ENCODE peak calls at places on chromosomes 3 and 15, in five cellular contexts. J, P, S, N and U are unnamed samples.

GRCh38 chr3:45664558-45664957 is 24.6 kb upstream of the SACM1L start:
- DNase-seq in S (no peak), P (no peak), N (peak), J (no peak), U (peak)

GRCh38 chr3:24305795-24306467 is 188.7 kb downstream of the THRB start:
- DNase-seq in J (peak), N (no peak), S (peak), P (no peak), U (no peak)

GRCh38 chr15:33330931-33331330 is 20.2 kb downstream of the RYR3 start:
- DNase-seq in S (no peak), J (no peak), N (no peak), P (no peak), U (no peak)

GRCh38 chr3:71135373-71136088 is 448.0 kb downstream of the FOXP1 start:
- DNase-seq in N (peak), J (no peak), S (no peak), P (no peak), U (no peak)

GRCh38 chr15:90991587-90992285 is 2.6 kb downstream of the PRC1 start:
- DNase-seq in J (no peak), P (no peak), S (no peak), N (no peak), U (no peak)

GRCh38 chr3:42117175-42118008 is 26.2 kb downstream of the TRAK1 start:
- DNase-seq in S (no peak), N (no peak), P (peak), J (peak), U (peak)

GRCh38 chr3:51371943-51372557 is 13.0 kb upstream of the MANF start:
- DNase-seq in S (peak), P (peak), J (peak), N (peak), U (peak)

GRCh38 chr3:192259661-192260060 is 467.7 kb downstream of the FGF12 start:
- DNase-seq in J (peak), S (no peak), P (no peak), N (no peak), U (no peak)

GRCh38 chr3:171640520-171641412 is 169.5 kb downstream of the PLD1 start:
- DNase-seq in S (no peak), N (peak), P (no peak), J (peak), U (no peak)

GRCh38 chr3:70829101-70829500 is 516.7 kb upstream of the MDFIC2 start:
- DNase-seq in N (no peak), S (no peak), P (no peak), J (peak), U (no peak)

GRCh38 chr3:149660462-149660861 is 2.6 kb upstream of the WWTR1 start:
- DNase-seq in P (no peak), N (no peak), S (no peak), J (no peak), U (no peak)

GRCh38 chr3:37074178-37074577 is 80.9 kb downstream of the MLH1 start:
- DNase-seq in J (peak), S (no peak), P (no peak), N (no peak), U (no peak)

GRCh38 chr3:10837849-10838248 is 21.8 kb downstream of the SLC6A11 start:
- DNase-seq in P (no peak), S (no peak), N (no peak), J (no peak), U (no peak)

GRCh38 chr15:45734244-45734643 is 99.4 kb downstream of the SQOR start:
- DNase-seq in P (peak), J (no peak), N (no peak), S (no peak), U (no peak)

GRCh38 chr15:57680021-57680420 is 26.5 kb upstream of the POLR2M start:
- DNase-seq in N (no peak), S (no peak), P (no peak), J (peak), U (no peak)

GRCh38 chr3:52039846-52040245 is 16.5 kb downstream of the DUSP7 start:
- DNase-seq in P (no peak), J (peak), S (no peak), N (peak), U (no peak)

GRCh38 chr3:79383402-79384012 is 384.3 kb downstream of the ROBO1 start:
- DNase-seq in P (no peak), J (peak), S (no peak), N (no peak), U (no peak)

GRCh38 chr3:108822167-108822897 is at the start of gene TRAT1:
- DNase-seq in P (no peak), N (no peak), J (no peak), S (no peak), U (peak)
- H3K4me3 ChIP-seq in P (no peak), N (no peak), J (no peak), S (no peak), U (peak)

GRCh38 chr15:67692573-67692972 is 132.7 kb upstream of the SKOR1 start:
- DNase-seq in J (no peak), S (no peak), P (no peak), N (no peak), U (no peak)

GRCh38 chr15:67685716-67686115 is 139.6 kb upstream of the SKOR1 start:
- DNase-seq in S (no peak), N (no peak), J (no peak), P (no peak), U (no peak)

GRCh38 chr15:67691450-67691849 is 133.9 kb upstream of the SKOR1 start:
- DNase-seq in J (no peak), S (peak), P (no peak), N (no peak), U (no peak)

GRCh38 chr15:67696087-67696486 is 129.2 kb upstream of the SKOR1 start:
- DNase-seq in P (no peak), S (no peak), N (no peak), J (no peak), U (no peak)

DNA sequence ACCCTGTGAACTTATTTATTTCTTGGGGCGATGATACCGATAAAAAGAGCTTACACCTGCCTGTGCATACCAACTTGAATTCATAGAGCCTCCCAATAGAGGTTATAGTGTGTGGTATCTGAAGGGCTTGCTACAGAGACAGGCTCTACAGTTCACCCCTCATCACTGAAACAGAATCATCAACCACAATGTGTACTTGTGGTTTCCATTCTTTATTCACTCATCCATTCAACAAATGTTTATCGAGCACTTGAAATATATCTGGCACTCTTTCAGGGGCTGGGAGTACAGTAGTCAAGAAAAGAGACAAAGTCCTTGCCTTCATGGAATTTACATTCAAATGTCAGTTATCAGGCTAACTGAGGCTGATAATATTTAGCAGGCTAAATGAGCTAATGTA is 134.4 kb upstream of the SKOR1 start:
- DNase-seq in S (no peak), N (peak), P (no peak), J (peak), U (no peak)
- H3K4me2 ChIP-seq in S (no peak), N (no peak), P (no peak), J (no peak), U (no peak)

GRCh38 chr3:88149516-88150362 is at the start of gene C3orf38:
- DNase-seq in S (peak), N (peak), P (peak), J (peak), U (peak)

GRCh38 chr3:88150371-88150770 is 612 bp downstream of the C3orf38 start:
- DNase-seq in P (peak), S (no peak), J (peak), N (no peak), U (no peak)

GRCh38 chr3:88149146-88149515 is 628 bp upstream of the C3orf38 start:
- DNase-seq in S (no peak), P (peak), N (no peak), J (peak), U (no peak)

GRCh38 chr3:88150771-88151170 is 1.0 kb downstream of the C3orf38 start:
- DNase-seq in J (no peak), N (no peak), P (no peak), S (no peak), U (no peak)

DNA sequence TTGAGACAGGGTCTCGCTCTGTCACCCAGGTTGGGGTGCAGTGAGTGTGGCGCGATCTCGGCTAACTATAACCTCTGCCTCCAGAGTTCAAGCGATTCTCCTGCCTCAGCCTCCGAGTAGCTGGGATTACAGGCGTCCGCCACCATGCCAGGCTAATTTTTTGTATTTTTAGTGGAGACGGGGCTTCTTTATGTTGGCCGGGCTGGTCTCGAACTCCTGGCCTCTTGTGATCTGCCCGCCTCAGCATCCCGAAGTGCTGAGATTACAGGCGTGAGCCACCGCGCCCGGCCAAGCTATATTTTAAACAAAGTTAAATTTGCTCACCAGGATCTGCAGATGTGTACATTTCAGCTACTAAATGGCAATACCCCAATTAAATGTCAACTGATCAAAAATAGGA is 1.1 kb upstream of the C3orf38 start:
- DNase-seq in N (no peak), P (no peak), S (no peak), J (no peak), U (no peak)
- H3K9ac ChIP-seq in N (peak), P (peak), S (no peak), J (peak), U (peak)

GRCh38 chr3:128488636-128488994 is 4.4 kb downstream of the GATA2 start:
- DNase-seq in N (no peak), S (no peak), P (peak), J (no peak), U (no peak)
- H3K4me3 ChIP-seq in N (peak), S (no peak), P (peak), J (peak), U (no peak)

DNA sequence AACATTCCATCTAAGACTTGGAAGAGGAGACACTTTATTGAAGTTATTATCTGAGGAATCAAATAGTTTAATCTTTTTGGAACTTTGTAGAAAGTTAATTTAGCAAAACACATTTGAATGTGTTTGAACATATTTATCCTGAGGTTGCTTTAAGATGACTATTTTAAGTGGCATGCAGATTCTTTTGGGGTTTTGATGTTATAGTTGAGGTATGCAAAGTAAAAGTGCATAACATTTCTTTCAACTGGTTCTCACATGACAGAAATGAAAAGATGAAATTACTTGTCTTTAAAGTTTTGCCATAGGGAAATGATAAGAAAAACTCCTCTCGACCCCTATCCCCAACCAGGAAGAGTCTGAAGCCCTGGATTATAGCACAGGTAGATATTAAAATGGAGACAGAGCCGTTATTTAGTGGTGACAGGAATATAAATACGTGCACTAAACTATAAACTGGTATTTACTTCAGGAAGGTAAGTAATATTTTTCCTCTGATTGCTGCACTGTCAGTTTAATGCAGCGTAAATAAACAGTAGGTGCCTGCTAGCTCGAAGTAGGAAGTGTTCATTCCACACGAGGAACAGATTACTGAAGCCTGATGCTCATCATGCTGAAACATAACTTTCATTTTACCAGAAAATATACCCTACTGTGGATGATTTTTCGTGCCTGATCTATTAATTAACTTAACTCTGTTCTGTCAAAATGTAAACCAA is 15.1 kb upstream of the SATB1 start:
- DNase-seq in P (no peak), N (no peak), J (peak), S (no peak), U (no peak)
- H3K4me2 ChIP-seq in P (peak), N (no peak), J (peak), S (no peak), U (peak)

GRCh38 chr15:40093224-40093842 is 15.3 kb downstream of the BMF start:
- DNase-seq in S (no peak), J (no peak), P (no peak), N (no peak), U (no peak)
- H3K9ac ChIP-seq in S (no peak), J (no peak), P (no peak), N (peak), U (no peak)

GRCh38 chr15:88690331-88690730 is 51.5 kb downstream of the ISG20 start:
- DNase-seq in S (no peak), J (no peak), P (no peak), N (no peak), U (no peak)
- H3K4me3 ChIP-seq in S (no peak), J (no peak), P (no peak), N (no peak), U (no peak)

GRCh38 chr3:1506090-1506489 is 413.3 kb downstream of the CNTN6 start:
- DNase-seq in J (no peak), N (no peak), P (no peak), S (no peak), U (no peak)
- H3K4me2 ChIP-seq in J (no peak), N (no peak), P (no peak), S (no peak), U (no peak)

GRCh38 chr3:50340404-50341329 is at the start of gene RASSF1:
- DNase-seq in S (no peak), J (no peak), N (no peak), P (no peak), U (peak)
- H3K9ac ChIP-seq in S (peak), J (peak), N (no peak), P (no peak), U (peak)

DNA sequence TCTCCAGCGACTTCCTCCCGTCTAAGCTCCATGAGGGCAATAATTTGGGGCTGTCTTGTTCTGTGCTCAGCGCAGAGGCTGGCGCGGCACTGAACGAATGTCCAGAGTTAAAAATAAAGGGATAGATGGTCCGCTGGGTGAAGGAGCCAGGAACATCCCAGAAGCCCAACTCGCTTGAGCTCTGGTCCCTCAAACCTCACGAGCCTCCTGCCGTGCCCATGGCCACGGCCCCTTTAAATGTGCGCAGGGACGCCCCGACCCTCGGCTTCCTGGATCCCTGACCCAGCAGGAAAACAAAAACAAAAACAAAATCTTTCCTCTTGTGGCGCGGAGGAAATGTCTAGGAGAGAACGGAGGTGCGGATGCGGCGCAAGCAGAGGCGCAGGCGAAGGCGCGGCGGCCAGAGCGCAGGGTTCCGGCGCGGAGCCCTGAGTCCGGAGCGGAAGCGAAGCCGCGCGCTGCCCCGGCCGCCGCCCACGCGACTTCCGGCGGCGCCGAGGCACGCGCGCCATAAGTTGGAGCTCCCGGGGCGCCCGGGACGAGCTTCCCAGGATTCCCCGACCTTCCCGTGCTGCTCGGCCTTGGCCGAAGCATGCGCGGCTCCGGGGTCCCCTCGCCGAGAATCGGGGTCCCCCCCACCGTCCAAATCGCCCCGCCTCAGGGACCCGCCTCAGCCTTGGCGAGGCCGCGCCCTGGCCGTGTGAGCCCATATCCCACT is 52.9 kb upstream of the WNT7A start:
- DNase-seq in P (peak), S (no peak), J (no peak), N (no peak), U (no peak)
- H3K4me3 ChIP-seq in P (peak), S (no peak), J (peak), N (no peak), U (no peak)